ENCODE peak calls at places on chromosomes 7 and 10, in four cellular contexts. Y is sciatic nerve; X is stimulated activated effector memory CD8-positive, alpha-beta T cell treated with anti-CD3 and anti-CD28 coated beads, Interleukin-12 subunit alpha, Interleukin-12 subunit beta, amount 100 ng/mL, for 72 hours; C is HCT116. S is an unnamed sample.

GRCh38 chr10:117004627-117005453 is at the start of gene SHTN1:
- ATAC-seq in Y (peak), X (peak), C (peak), S (peak)

GRCh38 chr10:128036011-128036615 is 90.1 kb downstream of the MKI67 start:
- ATAC-seq in Y (peak), X (peak), C (no peak), S (peak)

GRCh38 chr7:988426-988911 is 5.5 kb downstream of the CYP2W1 start:
- ATAC-seq in Y (no peak), X (no peak), C (peak), S (no peak)

GRCh38 chr10:88082806-88083596 is 219.6 kb downstream of the PTEN start:
- ATAC-seq in Y (no peak), X (no peak), C (no peak), S (peak)

GRCh38 chr7:158278745-158279320 is 308.8 kb downstream of the PTPRN2 start:
- ATAC-seq in Y (no peak), X (no peak), C (no peak), S (peak)

GRCh38 chr7:76347710-76348109 is 11.1 kb downstream of the YWHAG start:
- ATAC-seq in Y (no peak), X (no peak), C (no peak), S (no peak)

GRCh38 chr7:1716263-1717094 is 46.4 kb downstream of the ELFN1 start:
- ATAC-seq in Y (no peak), X (no peak), C (peak), S (peak)

GRCh38 chr10:34656676-34657075 is 158.4 kb downstream of the PARD3 start:
- ATAC-seq in Y (no peak), X (no peak), C (no peak), S (no peak)

GRCh38 chr10:86388119-86388704 is 21.6 kb upstream of the GRID1 start:
- ATAC-seq in Y (no peak), X (no peak), C (no peak), S (no peak)

GRCh38 chr7:78345979-78346378 is 547.4 kb downstream of the PHTF2 start:
- ATAC-seq in Y (no peak), X (no peak), C (no peak), S (no peak)

GRCh38 chr10:126042906-126043305 is 146.5 kb downstream of the FANK1 start:
- ATAC-seq in Y (no peak), X (no peak), C (no peak), S (no peak)